ENCODE peak calls at places on chromosomes 7 and 10, in ten cellular contexts. I, Y, S, Z, P, U, L, D, C and H are unnamed samples.

GRCh38 chr10:78684954-78685353 is 383.8 kb upstream of the ZMIZ1 start:
- DNase-seq in I (no peak), Y (no peak), S (no peak), Z (peak), P (no peak), U (no peak), L (no peak), D (no peak), C (no peak), H (no peak)

GRCh38 chr7:83947260-83947659 is 247.3 kb downstream of the SEMA3A start:
- DNase-seq in I (no peak), Y (no peak), S (no peak), Z (peak), P (no peak), U (peak), L (no peak), D (no peak), C (no peak), H (no peak)

GRCh38 chr7:112023786-112024185 is 182.4 kb downstream of the DOCK4 start:
- DNase-seq in I (no peak), Y (no peak), S (no peak), Z (no peak), P (no peak), U (no peak), L (no peak), D (no peak), C (no peak), H (no peak)

GRCh38 chr10:13851906-13852305 is 265.1 kb downstream of the PRPF18 start:
- DNase-seq in I (no peak), Y (no peak), S (no peak), Z (no peak), P (no peak), U (no peak), L (no peak), D (no peak), C (no peak), H (no peak)

GRCh38 chr7:27129729-27130539 is 623 bp downstream of the HOXA4 start:
- DNase-seq in I (no peak), Y (no peak), S (peak), Z (no peak), P (no peak), U (no peak), L (no peak), D (no peak), C (no peak), H (no peak)

GRCh38 chr7:50591480-50592438 is 26.6 kb upstream of the DDC start:
- DNase-seq in I (no peak), Y (no peak), S (no peak), Z (no peak), P (no peak), U (peak), L (no peak), D (no peak), C (no peak), H (no peak)

GRCh38 chr7:38502848-38503247 is 128.3 kb downstream of the AMPH start:
- DNase-seq in I (no peak), Y (no peak), S (no peak), Z (no peak), P (no peak), U (no peak), L (no peak), D (no peak), C (no peak), H (no peak)

GRCh38 chr7:29106128-29106988 is 40.0 kb downstream of the CPVL start:
- DNase-seq in I (no peak), Y (no peak), S (no peak), Z (peak), P (peak), U (peak), L (peak), D (no peak), C (no peak), H (peak)

GRCh38 chr7:48411619-48412018 is 240.4 kb downstream of the ABCA13 start:
- DNase-seq in I (no peak), Y (no peak), S (no peak), Z (no peak), P (no peak), U (no peak), L (no peak), D (no peak), C (no peak), H (no peak)

GRCh38 chr7:102008535-102009262 is 191.3 kb downstream of the CUX1 start:
- DNase-seq in I (peak), Y (no peak), S (no peak), Z (peak), P (no peak), U (no peak), L (no peak), D (no peak), C (no peak), H (no peak)

GRCh38 chr7:91898240-91898992 is 17.9 kb upstream of the MTERF1 start:
- DNase-seq in I (no peak), Y (no peak), S (no peak), Z (no peak), P (no peak), U (no peak), L (no peak), D (no peak), C (no peak), H (no peak)

GRCh38 chr10:55098452-55098851 is 297.4 kb upstream of the PCDH15 start:
- DNase-seq in I (no peak), Y (no peak), S (no peak), Z (peak), P (no peak), U (no peak), L (no peak), D (no peak), C (no peak), H (no peak)

GRCh38 chr7:30466266-30466665 is 12.3 kb downstream of the NOD1 start:
- DNase-seq in I (no peak), Y (no peak), S (no peak), Z (no peak), P (no peak), U (no peak), L (no peak), D (no peak), C (no peak), H (no peak)

GRCh38 chr7:55063633-55064032 is 44.8 kb downstream of the EGFR start:
- DNase-seq in I (no peak), Y (no peak), S (no peak), Z (no peak), P (no peak), U (peak), L (peak), D (no peak), C (no peak), H (no peak)

GRCh38 chr7:121544726-121545125 is 148.6 kb upstream of the FAM3C start:
- DNase-seq in I (peak), Y (no peak), S (no peak), Z (no peak), P (peak), U (peak), L (peak), D (no peak), C (no peak), H (peak)

GRCh38 chr7:778968-779451 is 51.9 kb upstream of the PRKAR1B start:
- DNase-seq in I (no peak), Y (no peak), S (no peak), Z (no peak), P (no peak), U (no peak), L (no peak), D (no peak), C (no peak), H (no peak)

GRCh38 chr10:47344996-47345870 is 2.9 kb upstream of the RBP3 start:
- DNase-seq in I (no peak), Y (no peak), S (no peak), Z (no peak), P (no peak), U (no peak), L (no peak), D (no peak), C (peak), H (no peak)

GRCh38 chr7:143217806-143218205 is 4.0 kb upstream of the TAS2R40 start:
- DNase-seq in I (no peak), Y (no peak), S (no peak), Z (no peak), P (no peak), U (no peak), L (no peak), D (no peak), C (no peak), H (no peak)

GRCh38 chr10:102170602-102171001 is 18.4 kb downstream of the NOLC1 start:
- DNase-seq in I (no peak), Y (no peak), S (no peak), Z (no peak), P (no peak), U (no peak), L (no peak), D (no peak), C (no peak), H (no peak)

GRCh38 chr7:12494354-12495024 is 76.0 kb upstream of the SCIN start:
- DNase-seq in I (no peak), Y (no peak), S (no peak), Z (peak), P (no peak), U (no peak), L (no peak), D (no peak), C (no peak), H (no peak)